ENCODE peak calls at places on chromosome 3, in five cellular contexts. U is spleen, H is suprapubic skin, Q is GM23338, M is stomach. Y is an unnamed sample.

GRCh38 chr3:17642474-17642873 is 100.0 kb downstream of the TBC1D5 start:
- DNase-seq in U (no peak), H (no peak), Q (no peak), M (no peak), Y (no peak)

GRCh38 chr3:117743962-117744361 is 1034.4 kb downstream of the TUSC7 start:
- DNase-seq in U (no peak), H (no peak), Q (no peak), M (no peak), Y (no peak)

GRCh38 chr3:79872483-79872882 is 104.7 kb upstream of the ROBO1 start:
- DNase-seq in U (no peak), H (no peak), Q (no peak), M (no peak), Y (no peak)

GRCh38 chr3:109532257-109533216 is 195.2 kb upstream of the DPPA4 start:
- DNase-seq in U (no peak), H (no peak), Q (peak), M (peak), Y (no peak)

GRCh38 chr3:122246214-122246613 is 62.7 kb downstream of the CASR start:
- DNase-seq in U (no peak), H (no peak), Q (no peak), M (no peak), Y (no peak)

GRCh38 chr3:175493296-175493695 is 634.2 kb downstream of the NAALADL2 start:
- DNase-seq in U (no peak), H (no peak), Q (no peak), M (no peak), Y (no peak)

GRCh38 chr3:14423963-14424362 is 21.6 kb downstream of the SLC6A6 start:
- DNase-seq in U (no peak), H (no peak), Q (no peak), M (no peak), Y (no peak)

GRCh38 chr3:172224560-172225214 is 185.3 kb downstream of the FNDC3B start:
- DNase-seq in U (no peak), H (no peak), Q (no peak), M (no peak), Y (no peak)

GRCh38 chr3:40254898-40255297 is 54.6 kb upstream of the EIF1B start:
- DNase-seq in U (no peak), H (no peak), Q (no peak), M (no peak), Y (no peak)

GRCh38 chr3:33750216-33750558 is 32.1 kb upstream of the CLASP2 start:
- DNase-seq in U (no peak), H (no peak), Q (peak), M (no peak), Y (no peak)

GRCh38 chr3:34131091-34131490 is 332.7 kb downstream of the PDCD6IP start:
- DNase-seq in U (no peak), H (no peak), Q (no peak), M (no peak), Y (no peak)

GRCh38 chr3:2098398-2099027 is at the start of gene CNTN4:
- DNase-seq in U (no peak), H (no peak), Q (peak), M (peak), Y (peak)

GRCh38 chr3:114152519-114153151 is 26.2 kb downstream of the DRD3 start:
- DNase-seq in U (peak), H (peak), Q (peak), M (peak), Y (peak)
- TF ChIP-seq POLR2AphosphoS5 in U (peak), H (no peak), Q (peak), M (no peak), Y (peak)

GRCh38 chr3:15431256-15431837 is 3.9 kb downstream of the EAF1 start:
- DNase-seq in U (no peak), H (no peak), Q (no peak), M (no peak), Y (no peak)

GRCh38 chr3:15430624-15431023 is 3.2 kb downstream of the EAF1 start:
- DNase-seq in U (no peak), H (no peak), Q (no peak), M (no peak), Y (no peak)

GRCh38 chr3:15436246-15436645 is 8.8 kb downstream of the EAF1 start:
- DNase-seq in U (no peak), H (no peak), Q (no peak), M (no peak), Y (no peak)

GRCh38 chr3:15434756-15435155 is 7.4 kb downstream of the EAF1 start:
- DNase-seq in U (no peak), H (no peak), Q (peak), M (no peak), Y (no peak)

GRCh38 chr3:15433531-15433930 is 6.1 kb downstream of the EAF1 start:
- DNase-seq in U (no peak), H (no peak), Q (no peak), M (no peak), Y (no peak)
- H3K4me3 ChIP-seq in U (no peak), H (no peak), Q (no peak), M (no peak), Y (no peak)

GRCh38 chr3:153052096-153052460 is 109.9 kb upstream of the RAP2B start:
- DNase-seq in U (no peak), H (no peak), Q (no peak), M (peak), Y (no peak)

GRCh38 chr3:153050978-153051377 is 111.0 kb upstream of the RAP2B start:
- DNase-seq in U (no peak), H (no peak), Q (no peak), M (no peak), Y (no peak)

GRCh38 chr3:153055217-153055616 is 106.8 kb upstream of the RAP2B start:
- DNase-seq in U (no peak), H (no peak), Q (no peak), M (no peak), Y (no peak)

GRCh38 chr3:153055779-153056178 is 106.2 kb upstream of the RAP2B start:
- DNase-seq in U (no peak), H (no peak), Q (no peak), M (no peak), Y (no peak)

DNA sequence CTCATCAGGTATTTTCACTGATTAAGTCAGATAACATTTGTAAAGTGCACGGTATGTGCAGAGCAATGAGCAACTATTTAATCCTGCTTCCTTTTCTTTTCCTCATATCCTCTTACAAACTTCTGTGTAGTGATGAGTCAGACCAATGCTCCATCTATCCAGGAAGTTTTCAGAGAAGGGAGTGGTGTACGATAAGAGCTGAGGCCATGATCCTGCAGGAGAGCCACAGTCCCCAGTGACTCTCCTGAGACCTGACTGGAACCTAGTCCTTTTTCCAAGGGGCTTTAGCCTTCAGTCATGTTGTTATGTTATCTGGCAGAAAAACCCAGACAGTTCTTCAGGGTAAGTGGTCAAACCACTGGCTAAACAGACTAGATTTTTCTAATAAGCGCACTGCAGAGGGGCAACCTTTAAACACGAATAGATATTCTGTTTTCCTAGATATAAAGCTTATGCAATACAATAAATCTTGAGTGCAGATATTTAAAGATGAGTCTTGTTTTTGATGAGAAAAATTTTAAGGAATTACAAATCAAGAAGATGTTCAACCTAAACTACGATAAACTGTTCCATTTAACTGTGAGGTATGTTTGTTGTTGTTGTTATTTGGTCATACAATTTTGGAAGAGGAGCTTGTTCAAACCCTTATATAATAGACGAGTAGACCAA is 110.5 kb upstream of the RAP2B start:
- DNase-seq in U (no peak), H (no peak), Q (no peak), M (no peak), Y (no peak)
- TF ChIP-seq POLR2AphosphoS5 in U (no peak), H (no peak), Q (no peak), M (peak), Y (no peak)

GRCh38 chr3:125043599-125044151 is 12.1 kb downstream of the HEG1 start:
- DNase-seq in U (no peak), H (peak), Q (no peak), M (peak), Y (peak)
- H3K4me3 ChIP-seq in U (no peak), H (no peak), Q (no peak), M (no peak), Y (no peak)

GRCh38 chr3:44477312-44478030 is at the start of gene ZNF445:
- DNase-seq in U (peak), H (peak), Q (peak), M (peak), Y (peak)
- TF ChIP-seq POLR2AphosphoS5 in U (peak), H (no peak), Q (peak), M (peak), Y (no peak)

GRCh38 chr3:141487419-141488345 is 855 bp downstream of the RASA2 start:
- DNase-seq in U (peak), H (peak), Q (peak), M (peak), Y (peak)

GRCh38 chr3:141486735-141487418 is at the start of gene RASA2:
- DNase-seq in U (peak), H (peak), Q (peak), M (peak), Y (peak)

GRCh38 chr3:141491929-141492328 is 5.1 kb downstream of the RASA2 start:
- DNase-seq in U (no peak), H (no peak), Q (no peak), M (no peak), Y (no peak)

GRCh38 chr3:141491081-141491480 is 4.3 kb downstream of the RASA2 start:
- DNase-seq in U (no peak), H (no peak), Q (no peak), M (no peak), Y (no peak)

DNA sequence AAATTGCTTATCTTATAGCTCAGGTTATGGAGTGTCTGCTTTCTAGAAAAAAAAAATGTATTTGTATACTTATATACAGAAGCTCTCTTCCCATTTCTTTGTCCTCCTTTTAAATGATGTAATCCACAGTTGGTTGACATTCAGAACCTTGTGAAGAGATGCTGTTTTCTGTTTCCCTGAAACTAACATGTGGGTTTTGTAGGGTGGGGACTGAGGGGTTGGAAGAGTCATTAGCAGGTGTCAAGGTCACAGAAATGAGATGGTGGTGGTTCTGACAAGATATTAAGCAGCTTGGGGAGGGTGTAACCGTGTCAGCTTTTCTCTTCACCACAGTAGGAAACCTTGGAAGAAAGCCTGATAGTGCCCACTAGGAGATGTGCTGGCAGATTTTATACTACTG is 2.4 kb downstream of the RASA2 start:
- DNase-seq in U (no peak), H (no peak), Q (no peak), M (no peak), Y (no peak)
- H3K4me3 ChIP-seq in U (no peak), H (no peak), Q (no peak), M (no peak), Y (no peak)

DNA sequence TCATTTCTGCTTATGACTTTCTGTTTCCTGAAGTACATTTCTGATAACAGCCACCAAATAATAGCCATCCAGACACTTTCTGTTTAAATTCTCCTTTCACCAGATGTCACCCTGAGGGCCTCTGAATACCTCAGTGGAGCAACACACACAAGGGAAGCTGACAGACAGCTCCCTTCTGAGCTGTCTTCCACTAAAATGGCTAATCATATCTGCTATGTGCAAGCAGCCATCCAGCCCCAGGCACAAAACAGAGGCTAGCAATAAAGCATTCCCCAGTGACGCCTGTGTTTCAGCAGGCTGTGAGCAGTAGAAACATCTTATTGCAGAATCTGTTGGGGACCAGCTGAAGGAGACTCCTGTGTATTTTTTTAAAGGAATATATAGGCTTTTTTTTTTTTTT is 666.5 kb upstream of the UBE2E2 start:
- DNase-seq in U (no peak), H (no peak), Q (no peak), M (no peak), Y (no peak)
- TF ChIP-seq POLR2AphosphoS5 in U (no peak), H (no peak), Q (no peak), M (no peak), Y (no peak)

GRCh38 chr3:46463868-46464241 is 850 bp downstream of the LTF start:
- DNase-seq in U (peak), H (no peak), Q (peak), M (no peak), Y (no peak)
- H3K4me3 ChIP-seq in U (peak), H (no peak), Q (peak), M (no peak), Y (no peak)

GRCh38 chr3:51739100-51739499 is 32.2 kb downstream of the GRM2 start:
- DNase-seq in U (no peak), H (no peak), Q (no peak), M (no peak), Y (no peak)
- TF ChIP-seq POLR2AphosphoS5 in U (no peak), H (no peak), Q (no peak), M (no peak), Y (no peak)